ENCODE peak calls at places on chromosomes 12 and 14, in seven cellular contexts. K, C, M, Y, E, O and D are unnamed samples.

GRCh38 chr12:109504068-109504467 is 26.6 kb downstream of the UBE3B start:
- DNase-seq in O (no peak), E (no peak), M (no peak), K (no peak), C (no peak), Y (no peak), D (no peak)

GRCh38 chr12:39619316-39619659 is 315 bp downstream of the ABCD2 start:
- DNase-seq in M (no peak), K (no peak), C (peak), Y (no peak), E (no peak), O (no peak), D (no peak)

GRCh38 chr12:49562831-49563230 is 5.1 kb downstream of the MCRS1 start:
- DNase-seq in C (no peak), Y (no peak), K (no peak), M (no peak), E (no peak), O (no peak), D (no peak)

GRCh38 chr14:92362781-92363235 is 39.8 kb downstream of the SLC24A4 start:
- DNase-seq in O (no peak), C (no peak), Y (no peak), E (no peak), K (no peak), M (no peak), D (peak)

GRCh38 chr12:91722072-91722471 is 423.6 kb downstream of the BTG1 start:
- DNase-seq in E (no peak), K (no peak), C (peak), Y (no peak), M (no peak), O (no peak), D (no peak)

GRCh38 chr12:42669471-42669997 is 80.0 kb upstream of the PRICKLE1 start:
- DNase-seq in Y (no peak), E (no peak), M (no peak), O (no peak), C (no peak), K (no peak), D (no peak)

GRCh38 chr12:19035552-19035951 is 94.0 kb upstream of the PLEKHA5 start:
- DNase-seq in O (no peak), C (no peak), M (no peak), Y (no peak), E (no peak), K (no peak), D (no peak)

GRCh38 chr14:54025661-54026060 is 69.0 kb upstream of the BMP4 start:
- DNase-seq in C (peak), Y (peak), O (no peak), E (no peak), K (no peak), M (no peak), D (peak)

GRCh38 chr12:101299931-101300330 is 20.0 kb downstream of the UTP20 start:
- DNase-seq in E (no peak), C (no peak), Y (no peak), M (no peak), O (no peak), K (no peak), D (no peak)

GRCh38 chr14:89736866-89737265 is 217.7 kb downstream of the EFCAB11 start:
- DNase-seq in O (no peak), C (no peak), Y (no peak), E (no peak), M (no peak), K (no peak), D (no peak)

GRCh38 chr12:27161458-27162228 is 79.3 kb upstream of the C12orf71 start:
- DNase-seq in E (no peak), K (no peak), Y (no peak), C (peak), M (no peak), O (no peak), D (no peak)

GRCh38 chr12:92290881-92291280 is 145.2 kb upstream of the BTG1 start:
- DNase-seq in Y (no peak), C (no peak), K (no peak), O (no peak), E (no peak), M (no peak), D (no peak)

GRCh38 chr12:21893924-21894323 is 47.3 kb downstream of the ABCC9 start:
- DNase-seq in E (peak), K (no peak), O (no peak), M (no peak), Y (no peak), C (no peak), D (no peak)

GRCh38 chr14:24337824-24338175 is 2.0 kb downstream of the RIPK3 start:
- DNase-seq in E (no peak), M (no peak), C (no peak), O (no peak), K (no peak), Y (no peak), D (no peak)

GRCh38 chr12:49674318-49674985 is 32.8 kb downstream of the FMNL3 start:
- DNase-seq in Y (no peak), O (no peak), E (no peak), K (no peak), M (no peak), C (peak), D (peak)

GRCh38 chr12:65800928-65801327 is 23.4 kb upstream of the HMGA2 start:
- DNase-seq in E (no peak), C (no peak), Y (no peak), K (no peak), M (no peak), O (no peak), D (no peak)

GRCh38 chr14:81533212-81533535 is 479 bp downstream of the SEL1L start:
- DNase-seq in C (peak), M (no peak), O (no peak), K (no peak), Y (no peak), E (no peak), D (no peak)

GRCh38 chr12:46299846-46300245 is 31.0 kb upstream of the SLC38A1 start:
- DNase-seq in E (no peak), O (no peak), Y (no peak), C (no peak), K (no peak), M (no peak), D (no peak)

GRCh38 chr14:105925615-105926414 is 399.4 kb downstream of the TMEM121 start:
- DNase-seq in K (peak), O (no peak), C (peak), E (no peak), Y (no peak), M (no peak), D (no peak)